ENCODE peak calls at places on chromosomes 11 and 22, in nine cellular contexts. O is lung, X is dorsolateral prefrontal cortex, Z is choroid plexus epithelial cell, Y is NB4, T is uterus, B is fibroblast of pulmonary artery, Q is AG04449, U is AG09309. S is an unnamed sample.

GRCh38 chr22:23175817-23176644 is 4.3 kb upstream of the BCR start:
- DNase-seq in O (no peak), X (no peak), Z (no peak), Y (no peak), T (no peak), B (no peak), Q (no peak), U (no peak), S (no peak)

GRCh38 chr11:77063407-77063806 is 3.4 kb upstream of the CAPN5 start:
- DNase-seq in O (no peak), X (no peak), Z (no peak), Y (no peak), T (no peak), B (no peak), Q (no peak), U (no peak), S (no peak)

GRCh38 chr11:70398834-70399680 is 728 bp downstream of the CTTN start:
- DNase-seq in O (peak), X (no peak), Z (no peak), Y (peak), T (peak), B (no peak), Q (no peak), U (no peak), S (no peak)

GRCh38 chr11:30412509-30412908 is 89.6 kb downstream of the ARL14EP start:
- DNase-seq in O (no peak), X (no peak), Z (no peak), Y (no peak), T (no peak), B (no peak), Q (no peak), U (no peak), S (no peak)

GRCh38 chr11:73950869-73951710 is at the start of gene DNAJB13:
- DNase-seq in O (peak), X (peak), Z (peak), Y (peak), T (no peak), B (peak), Q (no peak), U (no peak), S (peak)

GRCh38 chr11:29017941-29018340 is 909.8 kb downstream of the METTL15 start:
- DNase-seq in O (no peak), X (no peak), Z (no peak), Y (no peak), T (no peak), B (no peak), Q (no peak), U (no peak), S (no peak)

GRCh38 chr11:10868375-10868774 is 10.5 kb upstream of the ZBED5 start:
- DNase-seq in O (no peak), X (no peak), Z (no peak), Y (no peak), T (no peak), B (no peak), Q (no peak), U (no peak), S (no peak)

GRCh38 chr22:43919106-43919965 is 4.3 kb upstream of the PNPLA3 start:
- DNase-seq in O (no peak), X (no peak), Z (peak), Y (no peak), T (no peak), B (no peak), Q (no peak), U (no peak), S (no peak)

GRCh38 chr11:111733009-111733408 is 33.2 kb downstream of the PPP2R1B start:
- DNase-seq in O (no peak), X (no peak), Z (peak), Y (no peak), T (peak), B (peak), Q (no peak), U (peak), S (no peak)

GRCh38 chr11:131005829-131006228 is 89.5 kb upstream of the SNX19 start:
- DNase-seq in O (no peak), X (no peak), Z (no peak), Y (no peak), T (no peak), B (no peak), Q (no peak), U (no peak), S (no peak)

GRCh38 chr11:69308936-69309799 is 15.2 kb downstream of the MYEOV start:
- DNase-seq in O (no peak), X (no peak), Z (no peak), Y (no peak), T (no peak), B (no peak), Q (no peak), U (no peak), S (no peak)

GRCh38 chr11:123682976-123683375 is 28.6 kb upstream of the SCN3B start:
- DNase-seq in O (no peak), X (peak), Z (no peak), Y (no peak), T (no peak), B (no peak), Q (no peak), U (no peak), S (no peak)

GRCh38 chr11:88886796-88887195 is 179.0 kb downstream of the GRM5 start:
- DNase-seq in O (no peak), X (no peak), Z (peak), Y (peak), T (no peak), B (peak), Q (no peak), U (no peak), S (no peak)

GRCh38 chr11:17542249-17542648 is 2.0 kb downstream of the USH1C start:
- DNase-seq in O (no peak), X (no peak), Z (no peak), Y (no peak), T (no peak), B (no peak), Q (no peak), U (no peak), S (no peak)

GRCh38 chr11:6736495-6737121 is 35.2 kb downstream of the OR2AG2 start:
- DNase-seq in O (no peak), X (no peak), Z (peak), Y (peak), T (no peak), B (no peak), Q (no peak), U (no peak), S (no peak)

GRCh38 chr11:65446446-65447277 is 24.1 kb downstream of the NEAT1 start:
- DNase-seq in O (peak), X (no peak), Z (peak), Y (no peak), T (peak), B (peak), Q (no peak), U (peak), S (no peak)

DNA sequence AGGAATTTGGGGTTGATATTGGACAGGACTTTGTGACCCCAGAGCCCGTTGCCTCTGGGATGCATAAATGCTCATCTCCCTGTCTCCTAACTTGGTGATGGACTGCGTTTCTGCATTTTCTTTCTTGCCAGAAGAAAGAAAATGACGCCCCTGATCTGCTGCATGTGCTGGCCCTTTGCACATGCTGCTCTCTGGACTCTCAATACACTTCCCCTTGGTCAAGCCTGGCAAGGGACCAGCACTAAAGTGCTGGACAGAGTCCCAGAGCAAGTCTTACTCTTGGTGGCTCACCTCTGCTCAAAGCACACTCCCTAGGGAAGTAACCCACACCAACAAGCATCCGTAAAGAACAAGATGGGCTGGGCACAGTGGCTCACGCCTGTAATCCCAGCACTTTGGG is 40.7 kb downstream of the MYH9 start:
- DNase-seq in O (no peak), X (no peak), Z (no peak), Y (no peak), T (peak), B (no peak), Q (no peak), U (no peak), S (no peak)
- TF ChIP-seq CTCF in O (no peak), X (no peak), Z (no peak), Y (no peak), T (no peak), B (no peak), Q (no peak), U (no peak), S (no peak)

GRCh38 chr11:2566223-2567025 is 121.6 kb downstream of the KCNQ1 start:
- DNase-seq in O (no peak), X (no peak), Z (no peak), Y (no peak), T (no peak), B (no peak), Q (no peak), U (no peak), S (no peak)
- TF ChIP-seq CTCF in O (no peak), X (peak), Z (peak), Y (no peak), T (no peak), B (no peak), Q (no peak), U (no peak), S (no peak)

GRCh38 chr22:50640857-50641647 is 13.1 kb upstream of the ARSA start:
- DNase-seq in O (no peak), X (no peak), Z (no peak), Y (no peak), T (no peak), B (no peak), Q (no peak), U (no peak), S (no peak)

GRCh38 chr22:50641696-50642607 is 14.0 kb upstream of the ARSA start:
- DNase-seq in O (no peak), X (no peak), Z (peak), Y (peak), T (no peak), B (peak), Q (no peak), U (no peak), S (no peak)
- TF ChIP-seq CTCF in O (peak), X (peak), Z (peak), Y (peak), T (peak), B (peak), Q (peak), U (peak), S (peak)

DNA sequence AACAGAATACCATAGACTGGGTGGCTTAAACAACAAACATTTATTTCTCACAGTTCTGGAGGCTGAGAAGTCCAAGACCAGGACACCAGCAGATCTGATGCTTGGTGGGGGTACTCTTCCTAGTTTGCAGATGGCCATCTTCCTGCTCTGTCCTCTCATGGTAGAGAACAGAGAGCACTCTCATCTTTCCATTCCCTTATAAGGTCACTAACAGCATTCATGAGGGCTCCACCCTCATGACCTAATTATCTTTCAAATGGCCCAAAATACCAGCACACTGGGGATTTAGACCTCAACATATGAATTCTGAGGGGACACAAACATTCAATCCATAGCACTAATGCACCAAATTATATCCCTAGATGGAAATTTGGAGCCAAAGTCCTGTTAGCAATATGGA is 6.1 kb downstream of the STK33 start:
- DNase-seq in O (no peak), X (no peak), Z (no peak), Y (no peak), T (no peak), B (no peak), Q (no peak), U (no peak), S (no peak)
- TF ChIP-seq CTCF in O (no peak), X (no peak), Z (no peak), Y (no peak), T (no peak), B (no peak), Q (no peak), U (no peak), S (no peak)

GRCh38 chr11:92152245-92152644 is 72.4 kb upstream of the FAT3 start:
- DNase-seq in O (no peak), X (no peak), Z (no peak), Y (peak), T (no peak), B (no peak), Q (no peak), U (no peak), S (no peak)
- TF ChIP-seq CTCF in O (no peak), X (no peak), Z (peak), Y (no peak), T (no peak), B (no peak), Q (peak), U (no peak), S (no peak)

GRCh38 chr11:107648247-107648646 is 57.3 kb downstream of the ELMOD1 start:
- DNase-seq in O (no peak), X (no peak), Z (no peak), Y (no peak), T (no peak), B (no peak), Q (no peak), U (no peak), S (no peak)

GRCh38 chr11:107653077-107653476 is 58.8 kb downstream of the SLN start:
- DNase-seq in O (no peak), X (no peak), Z (peak), Y (no peak), T (no peak), B (no peak), Q (no peak), U (no peak), S (no peak)

GRCh38 chr11:107655607-107656006 is 56.2 kb downstream of the SLN start:
- DNase-seq in O (peak), X (no peak), Z (no peak), Y (no peak), T (no peak), B (no peak), Q (no peak), U (no peak), S (no peak)

GRCh38 chr11:107646783-107647182 is 55.8 kb downstream of the ELMOD1 start:
- DNase-seq in O (no peak), X (no peak), Z (no peak), Y (no peak), T (no peak), B (no peak), Q (no peak), U (no peak), S (no peak)

GRCh38 chr11:107651672-107652071 is 60.2 kb downstream of the SLN start:
- DNase-seq in O (no peak), X (no peak), Z (no peak), Y (peak), T (no peak), B (no peak), Q (no peak), U (no peak), S (no peak)
- TF ChIP-seq CTCF in O (no peak), X (no peak), Z (peak), Y (no peak), T (no peak), B (no peak), Q (no peak), U (no peak), S (no peak)

GRCh38 chr11:35464308-35464707 is 45.0 kb upstream of the SLC1A2 start:
- DNase-seq in O (no peak), X (no peak), Z (no peak), Y (no peak), T (no peak), B (no peak), Q (no peak), U (no peak), S (no peak)
- TF ChIP-seq CTCF in O (no peak), X (no peak), Z (peak), Y (no peak), T (peak), B (peak), Q (peak), U (peak), S (peak)